ENCODE peak calls at places on chromosomes 3 and 15, in eight cellular contexts. A is activated CD8-positive, alpha-beta memory T cell treated with anti-CD3 and anti-CD28 coated beads, Interleukin-2, amount 10 ng/mL, durations not matched to agents 7 days and 5 days; G is stimulated activated naive CD8-positive, alpha-beta T cell treated with anti-CD3 and anti-CD28 coated beads, Interleukin-15, Interleukin-2, amounts not matched to agents 100 U/mL and 50 U/mL, for 24 hours; U is natural killer cell treated with Interleukin-12 subunit alpha and Interleukin-12 subunit beta and Interleukin-15 and Interleukin-18, amount 100 ng/mL, for 72 hours; Q is gastroesophageal sphincter; C is K562; Y is left lung; I is stimulated activated effector memory CD8-positive, alpha-beta T cell treated with anti-CD3 and anti-CD28 coated beads, Interleukin-12 subunit alpha, Interleukin-12 subunit beta, amount 100 ng/mL, for 72 hours. J is an unnamed sample.

GRCh38 chr3:52983828-52984227 is 62.0 kb downstream of the SFMBT1 start:
- ATAC-seq in C (no peak), A (no peak), I (peak), G (peak), Y (no peak), Q (no peak), U (no peak), J (no peak)

GRCh38 chr15:100061944-100062343 is 279.8 kb downstream of the ADAMTS17 start:
- ATAC-seq in Q (no peak), I (no peak), U (no peak), C (no peak), G (no peak), Y (no peak), A (no peak), J (no peak)

GRCh38 chr15:43294091-43294706 is 27.5 kb upstream of the TGM5 start:
- ATAC-seq in U (no peak), C (no peak), G (no peak), A (no peak), I (no peak), Q (no peak), Y (no peak), J (peak)

GRCh38 chr3:43371494-43371893 is 85.2 kb downstream of the SNRK start:
- ATAC-seq in I (peak), U (no peak), A (no peak), G (no peak), Q (no peak), C (no peak), Y (no peak), J (no peak)

GRCh38 chr3:56812749-56813655 is 11.3 kb upstream of the ARHGEF3 start:
- ATAC-seq in A (no peak), C (no peak), Y (no peak), Q (no peak), I (no peak), U (no peak), G (no peak), J (peak)

GRCh38 chr15:25065286-25065685 is 110.5 kb downstream of the SNRPN start:
- ATAC-seq in C (no peak), U (no peak), A (no peak), I (no peak), Y (no peak), Q (no peak), G (no peak), J (no peak)

GRCh38 chr15:100873029-100873677 is 6.5 kb upstream of the ALDH1A3 start:
- ATAC-seq in Q (peak), I (peak), C (peak), Y (peak), G (no peak), A (peak), U (no peak), J (peak)

GRCh38 chr3:124413989-124414598 is 316.2 kb upstream of the UMPS start:
- ATAC-seq in G (no peak), C (no peak), A (no peak), U (no peak), Y (no peak), Q (no peak), I (no peak), J (no peak)

GRCh38 chr15:91694131-91694828 is 159.2 kb upstream of the SLCO3A1 start:
- ATAC-seq in U (no peak), A (no peak), I (no peak), G (no peak), C (no peak), Q (peak), Y (peak), J (peak)

GRCh38 chr3:48065035-48065434 is 48.8 kb upstream of the MAP4 start:
- ATAC-seq in A (no peak), Y (no peak), Q (no peak), I (peak), U (no peak), C (no peak), G (no peak), J (no peak)

GRCh38 chr15:58318517-58318916 is 113.3 kb upstream of the LIPC start:
- ATAC-seq in G (no peak), Y (no peak), Q (no peak), A (no peak), I (no peak), U (no peak), C (no peak), J (no peak)

GRCh38 chr3:13800064-13800463 is 79.8 kb downstream of the WNT7A start:
- ATAC-seq in I (no peak), Q (no peak), Y (no peak), A (no peak), U (no peak), C (no peak), G (no peak), J (no peak)

GRCh38 chr3:112773864-112774263 is 72.8 kb downstream of the CD200R1L start:
- ATAC-seq in I (peak), Y (peak), A (peak), G (no peak), C (no peak), U (peak), Q (no peak), J (peak)

GRCh38 chr3:13332158-13332557 is 88.0 kb downstream of the NUP210 start:
- ATAC-seq in G (no peak), A (no peak), Y (peak), U (no peak), C (no peak), I (no peak), Q (no peak), J (peak)

GRCh38 chr3:88957751-88958452 is 149.5 kb upstream of the EPHA3 start:
- ATAC-seq in Q (no peak), I (no peak), Y (no peak), U (no peak), C (no peak), G (no peak), A (no peak), J (no peak)

GRCh38 chr15:63371297-63371918 is 10.2 kb downstream of the CA12 start:
- ATAC-seq in A (no peak), Y (peak), C (no peak), I (peak), U (no peak), G (no peak), Q (peak), J (no peak)

GRCh38 chr3:138818175-138818574 is 16.6 kb downstream of the PIK3CB start:
- ATAC-seq in U (no peak), C (peak), Y (peak), A (no peak), G (no peak), I (no peak), Q (no peak), J (no peak)

GRCh38 chr15:64544450-64544849 is 84.1 kb downstream of the ZNF609 start:
- ATAC-seq in G (no peak), I (no peak), Y (no peak), Q (no peak), U (no peak), A (no peak), C (no peak), J (peak)

GRCh38 chr3:2856062-2856792 is 253.9 kb downstream of the IL5RA start:
- ATAC-seq in C (no peak), A (no peak), Q (no peak), I (peak), Y (no peak), U (peak), G (no peak), J (no peak)

J was measured in esophagus mucosa.